ENCODE peak calls at places on chromosome 19, in six cellular contexts. One of them, this sample, is unnamed.

GRCh38 chr19:58400638-58400915 is 5.1 kb downstream of the RNF225 start:
- DNase-seq in psoas muscle: no peak
- DNase-seq in esophagus squamous epithelium: no peak
- DNase-seq in SK-N-SH: no peak
- DNase-seq in small intestine: no peak
- DNase-seq in thoracic aorta: no peak
- DNase-seq in this sample: peak; percentile 54

GRCh38 chr19:2627855-2628254 is 74.6 kb downstream of the GNG7 start:
- DNase-seq in psoas muscle: no peak
- DNase-seq in esophagus squamous epithelium: no peak
- DNase-seq in SK-N-SH: no peak
- DNase-seq in small intestine: no peak
- DNase-seq in thoracic aorta: no peak
- DNase-seq in this sample: no peak

GRCh38 chr19:19386373-19386869 is 19.1 kb upstream of the GATAD2A start:
- DNase-seq in psoas muscle: no peak
- DNase-seq in esophagus squamous epithelium: no peak
- DNase-seq in SK-N-SH: no peak
- DNase-seq in small intestine: no peak
- DNase-seq in thoracic aorta: no peak
- DNase-seq in this sample: no peak

GRCh38 chr19:43610493-43610892 is 1.4 kb upstream of the SRRM5 start:
- DNase-seq in psoas muscle: no peak
- DNase-seq in esophagus squamous epithelium: no peak
- DNase-seq in SK-N-SH: no peak
- DNase-seq in small intestine: no peak
- DNase-seq in thoracic aorta: no peak
- DNase-seq in this sample: no peak

GRCh38 chr19:33639034-33639681 is 17.4 kb downstream of the CHST8 start:
- DNase-seq in psoas muscle: no peak
- DNase-seq in esophagus squamous epithelium: no peak
- DNase-seq in SK-N-SH: no peak
- DNase-seq in small intestine: no peak
- DNase-seq in thoracic aorta: no peak
- DNase-seq in this sample: peak; percentile 41

GRCh38 chr19:35247526-35248309 is 1.1 kb upstream of the LSR start:
- DNase-seq in psoas muscle: peak; percentile 44
- DNase-seq in esophagus squamous epithelium: no peak
- DNase-seq in SK-N-SH: no peak
- DNase-seq in small intestine: peak; percentile 96
- DNase-seq in thoracic aorta: no peak
- DNase-seq in this sample: peak; percentile 97

GRCh38 chr19:29673451-29674371 is 8.4 kb downstream of the PLEKHF1 start:
- DNase-seq in psoas muscle: no peak
- DNase-seq in esophagus squamous epithelium: no peak
- DNase-seq in SK-N-SH: no peak
- DNase-seq in small intestine: no peak
- DNase-seq in thoracic aorta: no peak
- DNase-seq in this sample: no peak

GRCh38 chr19:10789876-10790275 is 46.1 kb downstream of the TMED1 start:
- DNase-seq in psoas muscle: no peak
- DNase-seq in esophagus squamous epithelium: no peak
- DNase-seq in SK-N-SH: no peak
- DNase-seq in small intestine: peak; percentile 73
- DNase-seq in thoracic aorta: no peak
- DNase-seq in this sample: no peak

GRCh38 chr19:40612831-40613668 is 11.9 kb downstream of the LTBP4 start:
- DNase-seq in psoas muscle: no peak
- DNase-seq in esophagus squamous epithelium: peak; percentile 25
- DNase-seq in SK-N-SH: peak; percentile 71
- DNase-seq in small intestine: peak; percentile 49
- DNase-seq in thoracic aorta: no peak
- DNase-seq in this sample: peak; percentile 98

GRCh38 chr19:15330801-15331418 is 1.4 kb downstream of the BRD4 start:
- DNase-seq in psoas muscle: no peak
- DNase-seq in esophagus squamous epithelium: no peak
- DNase-seq in SK-N-SH: peak; percentile 42
- DNase-seq in small intestine: peak; percentile 42
- DNase-seq in thoracic aorta: no peak
- DNase-seq in this sample: no peak

GRCh38 chr19:57687363-57688010 is 5.7 kb downstream of the ZNF551 start:
- DNase-seq in psoas muscle: no peak
- DNase-seq in esophagus squamous epithelium: no peak
- DNase-seq in SK-N-SH: no peak
- DNase-seq in small intestine: no peak
- DNase-seq in thoracic aorta: no peak
- DNase-seq in this sample: no peak

GRCh38 chr19:32264568-32264967 is 80.8 kb upstream of the ZNF507 start:
- DNase-seq in psoas muscle: no peak
- DNase-seq in esophagus squamous epithelium: no peak
- DNase-seq in SK-N-SH: no peak
- DNase-seq in small intestine: no peak
- DNase-seq in thoracic aorta: no peak
- DNase-seq in this sample: no peak

GRCh38 chr19:43755256-43755801 is 567 bp upstream of the SMG9 start:
- DNase-seq in psoas muscle: peak; percentile 84
- DNase-seq in esophagus squamous epithelium: no peak
- DNase-seq in SK-N-SH: peak; percentile 87
- DNase-seq in small intestine: peak; percentile 77
- DNase-seq in thoracic aorta: no peak
- DNase-seq in this sample: peak; percentile 75

GRCh38 chr19:11195169-11195568 is 2.2 kb downstream of the KANK2 start:
- DNase-seq in psoas muscle: no peak
- DNase-seq in esophagus squamous epithelium: no peak
- DNase-seq in SK-N-SH: no peak
- DNase-seq in small intestine: no peak
- DNase-seq in thoracic aorta: no peak
- DNase-seq in this sample: no peak

GRCh38 chr19:9565900-9566705 is 18.2 kb downstream of the ZNF121 start:
- DNase-seq in psoas muscle: no peak
- DNase-seq in esophagus squamous epithelium: no peak
- DNase-seq in SK-N-SH: no peak
- DNase-seq in small intestine: no peak
- DNase-seq in thoracic aorta: no peak
- DNase-seq in this sample: no peak

GRCh38 chr19:56111601-56112312 is 9.3 kb downstream of the ZNF787 start:
- DNase-seq in psoas muscle: peak; percentile 45
- DNase-seq in esophagus squamous epithelium: no peak
- DNase-seq in SK-N-SH: peak; percentile 33
- DNase-seq in small intestine: peak; percentile 88
- DNase-seq in thoracic aorta: no peak
- DNase-seq in this sample: peak; percentile 71

GRCh38 chr19:55172741-55173140 is 6.3 kb upstream of the DNAAF3 start:
- DNase-seq in psoas muscle: no peak
- DNase-seq in esophagus squamous epithelium: no peak
- DNase-seq in SK-N-SH: no peak
- DNase-seq in small intestine: no peak
- DNase-seq in thoracic aorta: no peak
- DNase-seq in this sample: peak; percentile 66

GRCh38 chr19:12985049-12985776 is 10.1 kb upstream of the NFIX start:
- DNase-seq in psoas muscle: peak; percentile 84
- DNase-seq in esophagus squamous epithelium: no peak
- DNase-seq in SK-N-SH: no peak
- DNase-seq in small intestine: peak; percentile 92
- DNase-seq in thoracic aorta: no peak
- DNase-seq in this sample: peak; percentile 50

GRCh38 chr19:12521996-12522395 is 29.3 kb downstream of the ZNF564 start:
- DNase-seq in psoas muscle: no peak
- DNase-seq in esophagus squamous epithelium: no peak
- DNase-seq in SK-N-SH: no peak
- DNase-seq in small intestine: no peak
- DNase-seq in thoracic aorta: no peak
- DNase-seq in this sample: peak; percentile 33

GRCh38 chr19:39671739-39672363 is 16.1 kb downstream of the LGALS16 start:
- DNase-seq in psoas muscle: no peak
- DNase-seq in esophagus squamous epithelium: no peak
- DNase-seq in SK-N-SH: peak; percentile 34
- DNase-seq in small intestine: peak; percentile 52
- DNase-seq in thoracic aorta: no peak
- DNase-seq in this sample: peak; percentile 35

GRCh38 chr19:11420429-11420893 is 1.3 kb upstream of the RGL3 start:
- DNase-seq in psoas muscle: peak; percentile 72
- DNase-seq in esophagus squamous epithelium: no peak
- DNase-seq in SK-N-SH: no peak
- DNase-seq in small intestine: no peak
- DNase-seq in thoracic aorta: no peak
- DNase-seq in this sample: peak; percentile 55

GRCh38 chr19:53785196-53785889 is 38.8 kb downstream of the NLRP12 start:
- DNase-seq in psoas muscle: no peak
- DNase-seq in esophagus squamous epithelium: no peak
- DNase-seq in SK-N-SH: no peak
- DNase-seq in small intestine: no peak
- DNase-seq in thoracic aorta: no peak
- DNase-seq in this sample: no peak

DNA sequence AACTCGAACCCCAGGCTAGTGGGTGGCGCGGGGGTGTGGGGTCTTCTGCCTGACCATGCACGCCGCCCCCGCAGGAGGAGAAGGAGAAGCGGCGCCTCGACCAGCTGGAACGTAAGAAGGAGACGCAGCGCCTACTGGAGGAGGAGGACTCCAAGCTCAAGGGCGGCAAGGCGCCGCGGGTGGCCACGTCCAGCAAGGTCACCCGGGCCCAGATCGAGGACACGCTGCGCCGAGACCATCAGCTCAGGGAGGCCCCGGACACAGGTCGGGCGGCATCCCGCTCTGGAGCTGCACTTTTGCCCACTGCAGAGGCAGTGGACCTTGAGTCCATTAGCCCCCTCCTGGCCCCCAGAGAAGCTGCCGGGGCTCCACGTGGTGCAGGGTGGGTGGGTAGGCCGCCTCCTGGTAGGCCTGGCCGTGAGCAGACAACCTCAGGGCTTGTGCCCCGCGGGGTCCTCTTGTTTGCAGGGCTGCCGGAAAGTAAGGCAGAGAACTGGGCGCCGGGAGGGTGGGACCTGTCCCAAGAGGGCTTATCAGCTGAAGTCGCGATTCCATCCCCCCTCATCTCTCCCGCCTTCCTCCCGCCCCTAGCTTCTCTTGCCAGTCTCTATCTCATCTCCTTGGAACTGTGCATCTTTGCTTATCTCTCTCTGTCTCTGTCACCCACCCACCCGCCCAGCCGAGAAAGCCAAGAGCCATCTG is 9.9 kb downstream of the CCDC124 start:
- DNase-seq in psoas muscle: no peak
- DNase-seq in esophagus squamous epithelium: no peak
- DNase-seq in SK-N-SH: no peak
- DNase-seq in small intestine: no peak
- DNase-seq in thoracic aorta: no peak
- DNase-seq in this sample: peak; percentile 81
- H3K4me3 ChIP-seq in psoas muscle: no peak overlapping the region
- H3K4me3 ChIP-seq in esophagus squamous epithelium: peak overlapping the region; percentile 16
- H3K4me3 ChIP-seq in SK-N-SH: no peak overlapping the region
- H3K4me3 ChIP-seq in small intestine: no peak overlapping the region
- H3K4me3 ChIP-seq in thoracic aorta: no peak overlapping the region
- H3K4me3 ChIP-seq in this sample: peak overlapping the region; percentile 46

DNA sequence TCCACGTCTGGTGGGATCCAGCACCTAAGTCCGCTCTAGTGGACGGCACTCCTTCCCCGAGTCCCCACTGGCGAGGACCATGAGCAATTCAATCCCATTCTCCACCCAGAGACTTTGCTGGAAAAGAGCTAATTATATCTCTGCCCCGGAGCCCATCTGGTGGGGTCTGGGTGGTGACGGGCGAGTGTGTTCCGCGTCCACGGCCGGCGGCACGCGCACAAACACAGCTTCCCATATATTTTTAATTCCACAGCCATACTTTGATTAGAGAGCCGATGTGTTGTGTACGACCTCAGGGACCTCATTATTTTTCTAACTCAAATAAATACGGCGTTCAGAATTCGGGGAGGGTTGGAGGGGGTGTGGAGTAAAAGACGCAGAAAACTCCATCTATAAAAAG is 64.1 kb upstream of the ADGRE5 start:
- DNase-seq in psoas muscle: no peak
- DNase-seq in esophagus squamous epithelium: no peak
- DNase-seq in SK-N-SH: no peak
- DNase-seq in small intestine: no peak
- DNase-seq in thoracic aorta: no peak
- DNase-seq in this sample: peak; percentile 31
- H3K27me3 ChIP-seq in psoas muscle: no peaks in the 10 kb centered on the region
- H3K27me3 ChIP-seq in esophagus squamous epithelium: no peaks in the 10 kb centered on the region
- H3K27me3 ChIP-seq in SK-N-SH: no peaks in the 10 kb centered on the region
- H3K27me3 ChIP-seq in small intestine: no peaks in the 10 kb centered on the region
- H3K27me3 ChIP-seq in thoracic aorta: no peaks in the 10 kb centered on the region
- H3K27me3 ChIP-seq in this sample: no peaks in the 10 kb centered on the region

DNA sequence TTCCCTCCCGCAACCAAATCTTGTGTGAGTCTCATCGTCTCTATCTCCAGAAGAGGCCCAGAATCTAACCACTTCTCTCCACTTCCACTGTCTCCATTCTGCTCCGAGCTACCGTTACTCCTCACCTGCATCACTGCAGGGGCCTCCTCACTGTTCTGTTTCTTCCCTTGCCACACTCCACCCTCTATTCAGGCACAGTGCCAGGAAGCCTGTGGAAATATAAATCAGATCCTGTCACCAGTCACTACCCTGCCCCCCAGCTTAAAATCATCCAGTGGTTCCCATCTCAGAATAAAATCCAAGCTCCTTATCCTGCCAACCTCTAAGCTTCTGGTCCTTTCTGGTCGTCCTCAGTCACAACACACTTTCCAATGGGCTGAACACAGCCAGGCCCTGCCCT is 24.1 kb downstream of the ZNF175 start:
- DNase-seq in psoas muscle: no peak
- DNase-seq in esophagus squamous epithelium: no peak
- DNase-seq in SK-N-SH: no peak
- DNase-seq in small intestine: no peak
- DNase-seq in thoracic aorta: no peak
- DNase-seq in this sample: no peak
- H3K4me3 ChIP-seq in psoas muscle: peak overlapping the region; percentile 81
- H3K4me3 ChIP-seq in esophagus squamous epithelium: peak overlapping the region; percentile 68
- H3K4me3 ChIP-seq in SK-N-SH: peak overlapping the region; percentile 82
- H3K4me3 ChIP-seq in small intestine: no peak overlapping the region
- H3K4me3 ChIP-seq in thoracic aorta: no peak overlapping the region
- H3K4me3 ChIP-seq in this sample: no peak overlapping the region

DNA sequence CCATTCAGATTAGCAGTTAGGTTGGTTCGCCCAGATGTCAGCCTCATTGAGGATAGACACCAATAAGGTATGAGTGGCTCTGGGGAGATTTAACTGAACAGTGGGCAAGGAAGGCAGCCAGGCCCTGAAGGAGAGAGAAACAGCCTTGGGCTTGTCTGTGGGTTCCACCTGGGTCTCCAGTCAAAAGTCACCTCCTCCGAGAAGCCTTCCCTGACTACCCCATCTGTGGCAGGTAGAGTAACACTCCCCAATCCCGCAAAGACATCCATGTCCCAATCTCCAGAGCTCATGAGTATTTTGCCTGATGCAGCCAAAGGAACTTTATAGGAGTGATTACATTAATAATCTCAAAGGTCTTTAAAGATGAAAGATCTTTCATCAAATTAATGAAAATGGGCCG is 8.0 kb upstream of the YJU2 start:
- DNase-seq in psoas muscle: no peak
- DNase-seq in esophagus squamous epithelium: no peak
- DNase-seq in SK-N-SH: no peak
- DNase-seq in small intestine: no peak
- DNase-seq in thoracic aorta: no peak
- DNase-seq in this sample: no peak
- H3K27me3 ChIP-seq in psoas muscle: no peaks in the 10 kb centered on the region
- H3K27me3 ChIP-seq in esophagus squamous epithelium: no peaks in the 10 kb centered on the region
- H3K27me3 ChIP-seq in SK-N-SH: no peaks in the 10 kb centered on the region
- H3K27me3 ChIP-seq in small intestine: no peaks in the 10 kb centered on the region
- H3K27me3 ChIP-seq in thoracic aorta: no peaks in the 10 kb centered on the region
- H3K27me3 ChIP-seq in this sample: no peaks in the 10 kb centered on the region